ENCODE peak calls at places on chromosome 16, in seven cellular contexts. One of them, this sample, is unnamed.

GRCh38 chr16:15532825-15533224 is 98.4 kb downstream of the BMERB1 start:
- DNase-seq in mesenchymal stem cell: no peak
- DNase-seq in uterus: no peak
- DNase-seq in stimulated activated CD4-positive, alpha-beta T cell treated with anti-CD3 and anti-CD28 coated beads, Interleukin-4, amount 100 ng/mL, for 1 hour: no peak
- DNase-seq in anterior cingulate cortex: no peak
- DNase-seq in mammary epithelial cell: no peak
- DNase-seq in stomach: no peak
- DNase-seq in this sample: no peak

GRCh38 chr16:84357191-84357651 is 11.1 kb upstream of the ATP2C2 start:
- DNase-seq in mesenchymal stem cell: no peak
- DNase-seq in anterior cingulate cortex: no peak
- DNase-seq in mammary epithelial cell: peak
- DNase-seq in uterus: no peak
- DNase-seq in stomach: no peak
- DNase-seq in stimulated activated CD4-positive, alpha-beta T cell treated with anti-CD3 and anti-CD28 coated beads, Interleukin-4, amount 100 ng/mL, for 1 hour: no peak
- DNase-seq in this sample: peak

GRCh38 chr16:81703177-81704155 is 75.6 kb upstream of the PLCG2 start:
- DNase-seq in stimulated activated CD4-positive, alpha-beta T cell treated with anti-CD3 and anti-CD28 coated beads, Interleukin-4, amount 100 ng/mL, for 1 hour: no peak
- DNase-seq in stomach: no peak
- DNase-seq in uterus: no peak
- DNase-seq in mesenchymal stem cell: peak
- DNase-seq in mammary epithelial cell: peak
- DNase-seq in anterior cingulate cortex: no peak
- DNase-seq in this sample: peak

GRCh38 chr16:924806-925205 is 46.0 kb downstream of the LMF1 start:
- DNase-seq in anterior cingulate cortex: no peak
- DNase-seq in mammary epithelial cell: no peak
- DNase-seq in uterus: no peak
- DNase-seq in stomach: no peak
- DNase-seq in mesenchymal stem cell: no peak
- DNase-seq in stimulated activated CD4-positive, alpha-beta T cell treated with anti-CD3 and anti-CD28 coated beads, Interleukin-4, amount 100 ng/mL, for 1 hour: no peak
- DNase-seq in this sample: no peak

GRCh38 chr16:79707867-79708266 is 107.3 kb upstream of the MAF start:
- DNase-seq in uterus: peak
- DNase-seq in stomach: peak
- DNase-seq in mesenchymal stem cell: no peak
- DNase-seq in mammary epithelial cell: peak
- DNase-seq in stimulated activated CD4-positive, alpha-beta T cell treated with anti-CD3 and anti-CD28 coated beads, Interleukin-4, amount 100 ng/mL, for 1 hour: no peak
- DNase-seq in anterior cingulate cortex: no peak
- DNase-seq in this sample: no peak

GRCh38 chr16:48531011-48531962 is 78.7 kb downstream of the N4BP1 start:
- DNase-seq in anterior cingulate cortex: no peak
- DNase-seq in uterus: peak
- DNase-seq in mesenchymal stem cell: no peak
- DNase-seq in stomach: no peak
- DNase-seq in mammary epithelial cell: no peak
- DNase-seq in stimulated activated CD4-positive, alpha-beta T cell treated with anti-CD3 and anti-CD28 coated beads, Interleukin-4, amount 100 ng/mL, for 1 hour: no peak
- DNase-seq in this sample: no peak

GRCh38 chr16:11949527-11949926 is 7.7 kb upstream of the NPIPB2 start:
- DNase-seq in mesenchymal stem cell: peak
- DNase-seq in mammary epithelial cell: peak
- DNase-seq in anterior cingulate cortex: no peak
- DNase-seq in stomach: no peak
- DNase-seq in uterus: no peak
- DNase-seq in stimulated activated CD4-positive, alpha-beta T cell treated with anti-CD3 and anti-CD28 coated beads, Interleukin-4, amount 100 ng/mL, for 1 hour: no peak
- DNase-seq in this sample: peak

GRCh38 chr16:19001788-19002187 is 18.1 kb downstream of the TMC7 start:
- DNase-seq in anterior cingulate cortex: no peak
- DNase-seq in mesenchymal stem cell: peak
- DNase-seq in uterus: peak
- DNase-seq in stimulated activated CD4-positive, alpha-beta T cell treated with anti-CD3 and anti-CD28 coated beads, Interleukin-4, amount 100 ng/mL, for 1 hour: no peak
- DNase-seq in stomach: no peak
- DNase-seq in mammary epithelial cell: peak
- DNase-seq in this sample: peak

GRCh38 chr16:89334988-89335802 is 117.7 kb downstream of the ZNF778 start:
- DNase-seq in stimulated activated CD4-positive, alpha-beta T cell treated with anti-CD3 and anti-CD28 coated beads, Interleukin-4, amount 100 ng/mL, for 1 hour: no peak
- DNase-seq in uterus: no peak
- DNase-seq in stomach: no peak
- DNase-seq in anterior cingulate cortex: no peak
- DNase-seq in mammary epithelial cell: no peak
- DNase-seq in mesenchymal stem cell: no peak
- DNase-seq in this sample: no peak

GRCh38 chr16:84545114-84545737 is 40.8 kb upstream of the MEAK7 start:
- DNase-seq in anterior cingulate cortex: no peak
- DNase-seq in mesenchymal stem cell: no peak
- DNase-seq in mammary epithelial cell: no peak
- DNase-seq in stomach: no peak
- DNase-seq in uterus: no peak
- DNase-seq in stimulated activated CD4-positive, alpha-beta T cell treated with anti-CD3 and anti-CD28 coated beads, Interleukin-4, amount 100 ng/mL, for 1 hour: no peak
- DNase-seq in this sample: no peak

GRCh38 chr16:77962689-77963088 is 59.7 kb upstream of the CLEC3A start:
- DNase-seq in mammary epithelial cell: no peak
- DNase-seq in stimulated activated CD4-positive, alpha-beta T cell treated with anti-CD3 and anti-CD28 coated beads, Interleukin-4, amount 100 ng/mL, for 1 hour: no peak
- DNase-seq in mesenchymal stem cell: no peak
- DNase-seq in stomach: no peak
- DNase-seq in anterior cingulate cortex: no peak
- DNase-seq in uterus: no peak
- DNase-seq in this sample: no peak

GRCh38 chr16:81185416-81185815 is 53.1 kb upstream of the BCO1 start:
- DNase-seq in uterus: no peak
- DNase-seq in mesenchymal stem cell: no peak
- DNase-seq in anterior cingulate cortex: no peak
- DNase-seq in stomach: no peak
- DNase-seq in stimulated activated CD4-positive, alpha-beta T cell treated with anti-CD3 and anti-CD28 coated beads, Interleukin-4, amount 100 ng/mL, for 1 hour: no peak
- DNase-seq in mammary epithelial cell: no peak
- DNase-seq in this sample: no peak

GRCh38 chr16:28863929-28864886 is 565 bp downstream of the SH2B1 start:
- DNase-seq in mammary epithelial cell: peak
- DNase-seq in stomach: no peak
- DNase-seq in mesenchymal stem cell: peak
- DNase-seq in uterus: peak
- DNase-seq in stimulated activated CD4-positive, alpha-beta T cell treated with anti-CD3 and anti-CD28 coated beads, Interleukin-4, amount 100 ng/mL, for 1 hour: no peak
- DNase-seq in anterior cingulate cortex: no peak
- DNase-seq in this sample: no peak

GRCh38 chr16:89581861-89582563 is 6.5 kb downstream of the CPNE7 start:
- DNase-seq in stomach: peak
- DNase-seq in uterus: peak
- DNase-seq in stimulated activated CD4-positive, alpha-beta T cell treated with anti-CD3 and anti-CD28 coated beads, Interleukin-4, amount 100 ng/mL, for 1 hour: no peak
- DNase-seq in mammary epithelial cell: no peak
- DNase-seq in mesenchymal stem cell: peak
- DNase-seq in anterior cingulate cortex: no peak
- DNase-seq in this sample: no peak

GRCh38 chr16:4558026-4558425 is 1.9 kb downstream of the C16orf96 start:
- DNase-seq in mammary epithelial cell: no peak
- DNase-seq in uterus: no peak
- DNase-seq in stomach: no peak
- DNase-seq in anterior cingulate cortex: no peak
- DNase-seq in mesenchymal stem cell: no peak
- DNase-seq in stimulated activated CD4-positive, alpha-beta T cell treated with anti-CD3 and anti-CD28 coated beads, Interleukin-4, amount 100 ng/mL, for 1 hour: no peak
- DNase-seq in this sample: no peak

GRCh38 chr16:66539628-66540469 is 10.1 kb downstream of the TK2 start:
- DNase-seq in anterior cingulate cortex: no peak
- DNase-seq in uterus: no peak
- DNase-seq in stomach: no peak
- DNase-seq in mesenchymal stem cell: no peak
- DNase-seq in mammary epithelial cell: no peak
- DNase-seq in stimulated activated CD4-positive, alpha-beta T cell treated with anti-CD3 and anti-CD28 coated beads, Interleukin-4, amount 100 ng/mL, for 1 hour: no peak
- DNase-seq in this sample: no peak

GRCh38 chr16:46688101-46688656 is 799 bp downstream of the VPS35 start:
- DNase-seq in stimulated activated CD4-positive, alpha-beta T cell treated with anti-CD3 and anti-CD28 coated beads, Interleukin-4, amount 100 ng/mL, for 1 hour: peak
- DNase-seq in mesenchymal stem cell: no peak
- DNase-seq in uterus: no peak
- DNase-seq in anterior cingulate cortex: no peak
- DNase-seq in stomach: peak
- DNase-seq in mammary epithelial cell: peak
- DNase-seq in this sample: no peak

GRCh38 chr16:30523768-30524574 is 2.4 kb downstream of the ZNF768 start:
- DNase-seq in stomach: no peak
- DNase-seq in stimulated activated CD4-positive, alpha-beta T cell treated with anti-CD3 and anti-CD28 coated beads, Interleukin-4, amount 100 ng/mL, for 1 hour: no peak
- DNase-seq in mesenchymal stem cell: no peak
- DNase-seq in uterus: no peak
- DNase-seq in anterior cingulate cortex: no peak
- DNase-seq in mammary epithelial cell: no peak
- DNase-seq in this sample: no peak

GRCh38 chr16:9800180-9800738 is 382.0 kb downstream of the GRIN2A start:
- DNase-seq in stomach: no peak
- DNase-seq in uterus: no peak
- DNase-seq in mammary epithelial cell: no peak
- DNase-seq in stimulated activated CD4-positive, alpha-beta T cell treated with anti-CD3 and anti-CD28 coated beads, Interleukin-4, amount 100 ng/mL, for 1 hour: no peak
- DNase-seq in mesenchymal stem cell: no peak
- DNase-seq in anterior cingulate cortex: no peak
- DNase-seq in this sample: no peak

GRCh38 chr16:720507-720989 is 398 bp upstream of the ANTKMT start:
- DNase-seq in stomach: no peak
- DNase-seq in anterior cingulate cortex: peak
- DNase-seq in mammary epithelial cell: no peak
- DNase-seq in uterus: peak
- DNase-seq in mesenchymal stem cell: peak
- DNase-seq in stimulated activated CD4-positive, alpha-beta T cell treated with anti-CD3 and anti-CD28 coated beads, Interleukin-4, amount 100 ng/mL, for 1 hour: peak
- DNase-seq in this sample: peak

GRCh38 chr16:57769541-57770145 is 32.6 kb downstream of the KIFC3 start:
- DNase-seq in anterior cingulate cortex: no peak
- DNase-seq in stimulated activated CD4-positive, alpha-beta T cell treated with anti-CD3 and anti-CD28 coated beads, Interleukin-4, amount 100 ng/mL, for 1 hour: no peak
- DNase-seq in stomach: no peak
- DNase-seq in mammary epithelial cell: no peak
- DNase-seq in uterus: no peak
- DNase-seq in mesenchymal stem cell: no peak
- DNase-seq in this sample: no peak

GRCh38 chr16:79167893-79168292 is 432.6 kb downstream of the MAF start:
- DNase-seq in uterus: no peak
- DNase-seq in anterior cingulate cortex: no peak
- DNase-seq in stimulated activated CD4-positive, alpha-beta T cell treated with anti-CD3 and anti-CD28 coated beads, Interleukin-4, amount 100 ng/mL, for 1 hour: no peak
- DNase-seq in mesenchymal stem cell: no peak
- DNase-seq in stomach: no peak
- DNase-seq in mammary epithelial cell: no peak
- DNase-seq in this sample: no peak

GRCh38 chr16:71623597-71623996 is 2.4 kb upstream of the MARVELD3 start:
- DNase-seq in mesenchymal stem cell: no peak
- DNase-seq in stomach: no peak
- DNase-seq in anterior cingulate cortex: no peak
- DNase-seq in mammary epithelial cell: no peak
- DNase-seq in stimulated activated CD4-positive, alpha-beta T cell treated with anti-CD3 and anti-CD28 coated beads, Interleukin-4, amount 100 ng/mL, for 1 hour: no peak
- DNase-seq in uterus: no peak
- DNase-seq in this sample: no peak

GRCh38 chr16:23944381-23944780 is 108.6 kb downstream of the PRKCB start:
- DNase-seq in anterior cingulate cortex: no peak
- DNase-seq in stomach: no peak
- DNase-seq in stimulated activated CD4-positive, alpha-beta T cell treated with anti-CD3 and anti-CD28 coated beads, Interleukin-4, amount 100 ng/mL, for 1 hour: no peak
- DNase-seq in mammary epithelial cell: no peak
- DNase-seq in uterus: no peak
- DNase-seq in mesenchymal stem cell: no peak
- DNase-seq in this sample: no peak

GRCh38 chr16:71645450-71645849 is 19.5 kb downstream of the MARVELD3 start:
- DNase-seq in uterus: no peak
- DNase-seq in stomach: no peak
- DNase-seq in anterior cingulate cortex: no peak
- DNase-seq in mesenchymal stem cell: peak
- DNase-seq in stimulated activated CD4-positive, alpha-beta T cell treated with anti-CD3 and anti-CD28 coated beads, Interleukin-4, amount 100 ng/mL, for 1 hour: no peak
- DNase-seq in mammary epithelial cell: peak
- DNase-seq in this sample: no peak

GRCh38 chr16:56793504-56793903 is 63.6 kb downstream of the NUP93 start:
- DNase-seq in stimulated activated CD4-positive, alpha-beta T cell treated with anti-CD3 and anti-CD28 coated beads, Interleukin-4, amount 100 ng/mL, for 1 hour: no peak
- DNase-seq in mesenchymal stem cell: peak
- DNase-seq in mammary epithelial cell: peak
- DNase-seq in uterus: no peak
- DNase-seq in anterior cingulate cortex: no peak
- DNase-seq in stomach: no peak
- DNase-seq in this sample: peak

GRCh38 chr16:66483689-66484452 is 56.8 kb downstream of the BEAN1 start:
- DNase-seq in stomach: peak
- DNase-seq in mesenchymal stem cell: peak
- DNase-seq in mammary epithelial cell: peak
- DNase-seq in anterior cingulate cortex: peak
- DNase-seq in stimulated activated CD4-positive, alpha-beta T cell treated with anti-CD3 and anti-CD28 coated beads, Interleukin-4, amount 100 ng/mL, for 1 hour: peak
- DNase-seq in uterus: peak
- DNase-seq in this sample: peak

GRCh38 chr16:142405-142804 is 3.9 kb upstream of the NPRL3 start:
- DNase-seq in stimulated activated CD4-positive, alpha-beta T cell treated with anti-CD3 and anti-CD28 coated beads, Interleukin-4, amount 100 ng/mL, for 1 hour: no peak
- DNase-seq in anterior cingulate cortex: no peak
- DNase-seq in mesenchymal stem cell: no peak
- DNase-seq in uterus: no peak
- DNase-seq in stomach: no peak
- DNase-seq in mammary epithelial cell: no peak
- DNase-seq in this sample: no peak

GRCh38 chr16:30948956-30949654 is at the start of gene ORAI3:
- DNase-seq in stimulated activated CD4-positive, alpha-beta T cell treated with anti-CD3 and anti-CD28 coated beads, Interleukin-4, amount 100 ng/mL, for 1 hour: peak
- DNase-seq in uterus: peak
- DNase-seq in anterior cingulate cortex: peak
- DNase-seq in mammary epithelial cell: peak
- DNase-seq in mesenchymal stem cell: peak
- DNase-seq in stomach: peak
- DNase-seq in this sample: peak

This sample was measured in NCI-H226.